ENCODE peak calls at places on chromosome 9, in six cellular contexts. Y, G, V, E, R and A are unnamed samples.

GRCh38 chr9:133986774-133987454 is 5.2 kb downstream of the VAV2 start:
- DNase-seq in Y (no peak), G (no peak), V (no peak), E (no peak), R (no peak), A (no peak)

GRCh38 chr9:131490514-131490913 is 12.2 kb upstream of the POMT1 start:
- DNase-seq in Y (no peak), G (no peak), V (no peak), E (no peak), R (no peak), A (no peak)

GRCh38 chr9:91117474-91117891 is 244.2 kb downstream of the AUH start:
- DNase-seq in Y (no peak), G (no peak), V (no peak), E (no peak), R (no peak), A (no peak)

GRCh38 chr9:87379300-87379699 is 118.4 kb upstream of the DAPK1 start:
- DNase-seq in Y (no peak), G (no peak), V (no peak), E (no peak), R (no peak), A (no peak)

GRCh38 chr9:79623799-79624721 is 52.3 kb downstream of the TLE4 start:
- DNase-seq in Y (no peak), G (peak), V (no peak), E (no peak), R (no peak), A (no peak)

GRCh38 chr9:28774433-28775029 is 1201.2 kb upstream of the C9orf72 start:
- DNase-seq in Y (no peak), G (no peak), V (no peak), E (peak), R (no peak), A (no peak)

GRCh38 chr9:110623462-110624025 is 44.0 kb upstream of the SVEP1 start:
- DNase-seq in Y (peak), G (peak), V (peak), E (peak), R (no peak), A (peak)

GRCh38 chr9:6805532-6805931 is 47.8 kb downstream of the KDM4C start:
- DNase-seq in Y (no peak), G (no peak), V (no peak), E (no peak), R (no peak), A (no peak)

GRCh38 chr9:34550681-34551270 is 28.0 kb upstream of the ENHO start:
- DNase-seq in Y (no peak), G (no peak), V (no peak), E (no peak), R (no peak), A (no peak)

GRCh38 chr9:24552526-24552925 is 6.8 kb upstream of the IZUMO3 start:
- DNase-seq in Y (no peak), G (no peak), V (no peak), E (no peak), R (no peak), A (no peak)

GRCh38 chr9:90142580-90142979 is 500.0 kb downstream of the DIRAS2 start:
- DNase-seq in Y (no peak), G (peak), V (no peak), E (peak), R (no peak), A (peak)

GRCh38 chr9:97425992-97426336 is 14.1 kb downstream of the TDRD7 start:
- DNase-seq in Y (no peak), G (no peak), V (no peak), E (no peak), R (no peak), A (no peak)

GRCh38 chr9:120926397-120926928 is at the start of gene TRAF1:
- DNase-seq in Y (no peak), G (peak), V (no peak), E (no peak), R (no peak), A (no peak)

GRCh38 chr9:114084282-114085073 is 6.4 kb upstream of the AMBP start:
- DNase-seq in Y (no peak), G (no peak), V (no peak), E (no peak), R (no peak), A (no peak)

GRCh38 chr9:110081395-110081794 is 126.6 kb downstream of the C9orf152 start:
- DNase-seq in Y (no peak), G (no peak), V (no peak), E (no peak), R (no peak), A (no peak)

GRCh38 chr9:130939405-130939941 is 426 bp upstream of the FIBCD1 start:
- DNase-seq in Y (no peak), G (peak), V (no peak), E (no peak), R (no peak), A (no peak)

GRCh38 chr9:70438341-70438924 is 24.0 kb upstream of the KLF9 start:
- DNase-seq in Y (peak), G (no peak), V (no peak), E (no peak), R (no peak), A (peak)

GRCh38 chr9:74773886-74774479 is 113.7 kb downstream of the TRPM6 start:
- DNase-seq in Y (peak), G (peak), V (peak), E (peak), R (peak), A (peak)

GRCh38 chr9:7180247-7180646 is 422.5 kb downstream of the KDM4C start:
- DNase-seq in Y (no peak), G (no peak), V (no peak), E (no peak), R (no peak), A (no peak)

GRCh38 chr9:136328011-136328621 is 777 bp downstream of the GPSM1 start:
- DNase-seq in Y (no peak), G (no peak), V (no peak), E (no peak), R (no peak), A (no peak)

GRCh38 chr9:117343416-117343815 is 71.4 kb downstream of the ASTN2 start:
- DNase-seq in Y (no peak), G (no peak), V (no peak), E (no peak), R (no peak), A (no peak)

GRCh38 chr9:6873862-6874261 is 116.1 kb downstream of the KDM4C start:
- DNase-seq in Y (peak), G (no peak), V (no peak), E (no peak), R (no peak), A (no peak)